ENCODE peak calls at places on chromosomes 2 and 18, in five cellular contexts. X is K562, C is A549, S is HepG2, I is GM12878. W is an unnamed sample.

GRCh38 chr2:121974919-121975654 is 219.6 kb downstream of the TSN start:
- DNase-seq in S (peak; percentile 84), I (peak; percentile 60), C (peak; percentile 72), X (peak; percentile 65), W (peak; percentile 80)

GRCh38 chr2:73089270-73090030 is 17.9 kb upstream of the SFXN5 start:
- DNase-seq in S (peak; percentile 70), I (no peak), X (no peak), C (peak; percentile 83), W (no peak)

GRCh38 chr2:113157108-113157896 is 16.5 kb upstream of the PSD4 start:
- DNase-seq in C (no peak), S (no peak), I (no peak), X (peak; percentile 72), W (peak; percentile 79)

GRCh38 chr2:183995632-183996031 is 602.7 kb upstream of the ZNF804A start:
- DNase-seq in S (no peak), X (no peak), C (peak; percentile 50), I (no peak), W (no peak)

GRCh38 chr2:172281648-172282576 is 145.5 kb upstream of the ITGA6 start:
- DNase-seq in C (no peak), X (no peak), I (no peak), S (no peak), W (no peak)

GRCh38 chr18:31700990-31701389 is 16.6 kb upstream of the B4GALT6 start:
- DNase-seq in S (no peak), I (no peak), X (no peak), C (no peak), W (no peak)

GRCh38 chr2:71530246-71530986 is 77.1 kb downstream of the DYSF start:
- DNase-seq in C (peak; percentile 65), I (no peak), S (peak; percentile 48), X (peak; percentile 76), W (peak; percentile 68)

GRCh38 chr18:555705-556402 is 24.3 kb upstream of the CETN1 start:
- DNase-seq in S (no peak), X (no peak), C (no peak), I (no peak), W (no peak)

GRCh38 chr18:62457830-62458229 is 65.0 kb upstream of the ZCCHC2 start:
- DNase-seq in S (no peak), X (no peak), I (no peak), C (no peak), W (no peak)

GRCh38 chr18:62458868-62459716 is 63.7 kb upstream of the ZCCHC2 start:
- DNase-seq in X (no peak), C (no peak), S (no peak), I (no peak), W (no peak)

GRCh38 chr18:62455222-62455621 is 67.6 kb upstream of the ZCCHC2 start:
- DNase-seq in C (no peak), I (no peak), X (no peak), S (peak; percentile 82), W (no peak)

GRCh38 chr18:62460851-62461300 is 61.9 kb upstream of the ZCCHC2 start:
- DNase-seq in X (no peak), C (peak; percentile 27), I (no peak), S (peak; percentile 99), W (peak; percentile 74)

DNA sequence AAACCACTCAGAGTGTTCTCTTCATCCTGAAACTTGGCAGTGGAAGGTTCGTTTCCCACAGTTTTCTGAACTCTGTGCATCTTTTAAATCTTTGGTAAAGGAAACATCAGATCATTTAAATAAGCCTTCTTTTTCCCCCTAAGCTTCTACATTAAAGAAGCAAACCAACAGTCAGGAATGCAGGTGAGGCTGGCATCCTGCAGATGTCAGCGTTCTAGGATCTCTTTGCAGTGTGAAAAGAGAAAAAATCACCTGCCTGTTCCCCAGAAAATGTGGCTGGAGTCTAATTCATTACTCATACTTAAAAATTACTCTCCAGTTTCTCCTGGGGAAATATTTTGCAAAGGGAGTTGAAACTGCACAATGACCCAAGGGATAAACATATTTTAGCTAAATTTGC is 64.5 kb upstream of the ZCCHC2 start:
- DNase-seq in I (no peak), X (no peak), S (peak; percentile 36), C (no peak), W (no peak)
- TF ChIP-seq CTCF in I (no peak), X (no peak), S (peak; percentile 42), C (no peak), W (no peak)

GRCh38 chr2:224466315-224466714 is 64.4 kb upstream of the FAM124B start:
- DNase-seq in S (no peak), C (no peak), X (no peak), I (no peak), W (no peak)

GRCh38 chr2:224472137-224472536 is 70.2 kb upstream of the FAM124B start:
- DNase-seq in I (no peak), X (no peak), C (no peak), S (no peak), W (no peak)

GRCh38 chr2:224472827-224473226 is 70.9 kb upstream of the FAM124B start:
- DNase-seq in X (no peak), I (no peak), S (no peak), C (no peak), W (no peak)

DNA sequence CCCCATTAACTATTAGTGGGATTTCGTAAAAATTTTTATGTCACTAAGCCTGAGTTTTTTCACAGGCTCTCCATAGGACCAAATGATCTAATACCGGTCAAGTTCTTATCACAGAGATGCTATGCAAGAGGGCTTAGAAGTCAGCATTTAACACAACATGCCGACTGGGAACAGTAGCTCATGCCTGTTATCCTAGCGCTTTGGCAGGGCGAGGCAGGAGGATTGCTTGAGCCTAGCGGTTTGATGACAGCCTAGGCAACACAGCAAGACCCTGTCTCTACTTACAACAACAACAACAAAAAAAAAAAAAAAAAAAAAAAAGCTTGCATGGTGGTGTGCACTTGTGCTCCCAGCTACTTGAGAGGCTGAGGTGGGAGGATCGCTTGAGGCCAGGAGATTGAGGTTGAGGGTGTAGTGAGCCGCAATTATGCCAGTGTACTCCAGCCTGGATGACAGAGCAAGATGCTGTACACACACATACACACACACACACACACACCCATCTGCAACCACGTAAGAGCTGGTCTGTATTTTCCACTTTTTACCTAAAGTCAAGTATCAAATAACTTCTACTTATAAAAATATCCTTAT is 67.6 kb upstream of the FAM124B start:
- DNase-seq in X (no peak), S (no peak), I (no peak), C (no peak), W (no peak)
- TF ChIP-seq MYC in X (no peak), S (no peak), I (no peak), C (no peak), W (no peak)

DNA sequence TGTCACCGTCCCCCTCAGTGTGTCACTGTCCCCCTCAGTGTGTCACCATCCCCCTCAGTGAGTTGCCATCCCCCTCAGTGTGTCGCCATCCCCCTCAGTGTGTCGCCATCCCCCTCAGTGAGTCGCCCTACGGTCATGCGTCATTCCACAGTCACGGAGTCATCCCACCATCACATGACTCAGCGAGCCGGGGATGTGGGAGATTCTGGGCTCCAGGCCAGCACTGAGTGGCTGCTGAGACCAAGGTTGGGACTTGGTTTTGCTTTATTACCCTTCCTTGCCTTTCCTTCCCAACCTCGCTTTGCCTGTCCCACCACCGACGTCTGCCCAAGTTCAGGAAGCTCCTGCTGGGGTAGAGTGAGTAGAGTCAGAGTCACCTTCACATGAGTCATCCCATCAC is 485.4 kb upstream of the SALL3 start:
- DNase-seq in S (no peak), C (no peak), X (no peak), I (no peak), W (no peak)
- H3K4me3 ChIP-seq in S (no peak overlapping the region), C (no peak overlapping the region), X (no peak overlapping the region), I (no peak overlapping the region), W (no peak overlapping the region)

DNA sequence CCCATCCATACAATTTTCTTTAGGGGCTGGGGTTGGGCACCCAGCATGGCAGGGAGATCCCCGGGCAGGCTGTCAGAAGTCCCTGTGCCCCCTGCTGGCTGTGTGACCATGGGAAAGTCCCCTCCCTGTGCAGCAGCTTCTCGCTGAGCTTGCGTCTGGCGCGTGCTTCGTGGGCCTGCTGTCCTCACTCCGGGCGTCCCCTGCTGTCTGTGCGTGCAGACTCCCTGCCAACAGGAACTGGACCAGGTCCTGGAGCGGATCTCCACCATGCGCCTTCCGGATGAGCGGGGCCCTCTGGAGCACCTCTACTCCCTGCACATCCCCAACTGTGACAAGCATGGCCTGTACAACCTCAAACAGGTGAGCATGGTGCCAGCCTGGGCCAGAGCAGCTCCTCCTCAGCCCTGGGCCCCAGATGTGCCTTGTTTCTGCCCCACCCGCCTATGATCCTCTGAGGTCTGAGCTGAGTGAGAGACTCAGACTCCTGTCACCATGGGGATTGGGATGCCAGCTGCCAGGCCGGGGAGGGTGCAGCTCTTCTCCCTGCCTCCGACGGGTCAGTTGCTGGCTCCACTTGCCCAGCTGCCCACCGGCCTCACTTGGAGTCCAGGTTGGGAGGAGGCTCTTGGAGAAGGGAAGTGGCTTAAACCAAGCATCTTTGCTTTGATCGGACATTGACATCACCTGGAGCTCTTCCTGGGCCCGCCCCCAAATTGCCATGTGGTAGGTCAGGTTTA is 28.6 kb downstream of the IGFBP2 start:
- DNase-seq in I (no peak), C (peak; percentile 12), S (peak; percentile 36), X (no peak), W (peak; percentile 35)
- TF ChIP-seq CTCF in I (peak; percentile 37), C (no peak), S (peak; percentile 77), X (peak; percentile 46), W (peak; percentile 28)

DNA sequence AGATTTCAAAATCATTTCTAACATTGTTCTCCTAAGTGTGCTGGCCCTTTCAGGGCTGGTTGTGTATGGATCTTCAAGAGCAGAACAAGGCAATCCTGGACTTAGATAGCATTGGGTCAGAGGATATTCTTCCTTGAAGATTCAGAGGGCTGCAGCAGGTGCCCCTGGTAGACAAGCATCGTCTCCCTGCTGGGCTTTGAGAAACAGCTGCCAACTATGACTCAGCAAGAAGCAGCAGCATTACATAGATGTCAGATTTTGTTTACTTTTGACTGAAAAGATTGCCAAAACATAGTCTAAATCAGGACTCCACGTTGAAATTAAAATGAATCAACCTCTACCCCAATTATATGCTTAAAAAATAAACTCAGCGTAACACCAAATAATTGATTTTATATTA is 618.8 kb downstream of the SOCS6 start:
- DNase-seq in C (peak; percentile 58), S (no peak), I (no peak), X (no peak), W (no peak)
- TF ChIP-seq MYC in C (no peak), S (no peak), I (no peak), X (no peak), W (no peak)